ENCODE peak calls at places on chromosome 20, in five cellular contexts. P, C, Z, K and F are unnamed samples.

GRCh38 chr20:38321959-38322598 is 18.1 kb downstream of the BPI start:
- DNase-seq in P (no peak), C (peak; percentile 38), Z (no peak), K (no peak), F (peak; percentile 67)

GRCh38 chr20:58065508-58066361 is 162.7 kb downstream of the ANKRD60 start:
- DNase-seq in P (no peak), C (no peak), Z (no peak), K (no peak), F (no peak)

GRCh38 chr20:61668771-61669503 is 396.7 kb downstream of the TAF4 start:
- DNase-seq in P (no peak), C (no peak), Z (no peak), K (no peak), F (no peak)

GRCh38 chr20:34834459-34834893 is 9.0 kb upstream of the NCOA6 start:
- DNase-seq in P (no peak), C (peak; percentile 25), Z (peak; percentile 0), K (no peak), F (peak; percentile 48)

GRCh38 chr20:63425846-63426485 is 46.5 kb downstream of the KCNQ2 start:
- DNase-seq in P (no peak), C (no peak), Z (no peak), K (no peak), F (no peak)

GRCh38 chr20:10313701-10314100 is 95.1 kb downstream of the SNAP25 start:
- DNase-seq in P (no peak), C (no peak), Z (no peak), K (no peak), F (no peak)

GRCh38 chr20:38827770-38828281 is 22.3 kb downstream of the PPP1R16B start:
- DNase-seq in P (no peak), C (no peak), Z (no peak), K (no peak), F (no peak)

GRCh38 chr20:23121766-23122095 is 35.6 kb upstream of the CD93 start:
- DNase-seq in P (no peak), C (no peak), Z (no peak), K (no peak), F (no peak)

GRCh38 chr20:43558412-43559146 is at the start of gene SGK2:
- DNase-seq in P (peak; percentile 81), C (peak; percentile 26), Z (no peak), K (no peak), F (no peak)

GRCh38 chr20:6008254-6008653 is 45.6 kb downstream of the LRRN4 start:
- DNase-seq in P (peak; percentile 39), C (peak; percentile 44), Z (no peak), K (no peak), F (peak; percentile 50)